ENCODE peak calls at places on chromosomes 4 and X, in five cellular contexts. E is neuronal stem cell, V is IMR-90, Z is mesenchymal stem cell, Q is H9. J is an unnamed sample.

GRCh38 chrX:63922221-63922620 is 137.2 kb upstream of the ARHGEF9 start:
- DNase-seq in E (no peak), Z (no peak), Q (no peak), V (peak), J (no peak)

GRCh38 chrX:33416273-33416805 is 205.0 kb upstream of the DMD start:
- DNase-seq in Z (no peak), E (no peak), V (no peak), Q (no peak), J (no peak)

GRCh38 chr4:124079174-124079780 is 633.3 kb downstream of the ANKRD50 start:
- DNase-seq in Z (peak), E (no peak), V (peak), Q (no peak), J (no peak)

GRCh38 chr4:7652451-7652871 is 217.7 kb upstream of the PSAPL1 start:
- DNase-seq in Q (no peak), Z (peak), E (no peak), V (no peak), J (no peak)

GRCh38 chr4:26062221-26062620 is 148.2 kb downstream of the SMIM20 start:
- DNase-seq in Z (no peak), Q (no peak), E (no peak), V (peak), J (no peak)

GRCh38 chr4:30696195-30696594 is 24.0 kb upstream of the PCDH7 start:
- DNase-seq in Q (no peak), Z (no peak), E (no peak), V (no peak), J (peak)

GRCh38 chr4:184826315-184827266 is 823 bp upstream of the ACSL1 start:
- DNase-seq in V (peak), E (no peak), Q (no peak), Z (peak), J (no peak)

GRCh38 chr4:169092889-169093522 is 83.0 kb upstream of the CBR4 start:
- DNase-seq in Z (no peak), Q (no peak), E (no peak), V (no peak), J (no peak)

GRCh38 chr4:111221371-111221770 is 598.5 kb upstream of the PITX2 start:
- DNase-seq in Q (no peak), V (no peak), E (no peak), Z (no peak), J (no peak)

GRCh38 chr4:7384929-7385890 is 49.5 kb downstream of the PSAPL1 start:
- DNase-seq in Q (peak), E (no peak), Z (no peak), V (no peak), J (no peak)

GRCh38 chr4:85995361-85995760 is 364.5 kb downstream of the MAPK10 start:
- DNase-seq in Q (no peak), V (no peak), Z (no peak), E (no peak), J (no peak)

GRCh38 chr4:1492636-1493539 is 86.6 kb upstream of the NKX1-1 start:
- DNase-seq in Z (no peak), Q (no peak), V (no peak), E (no peak), J (no peak)

GRCh38 chr4:8182858-8183725 is 16.0 kb upstream of the SH3TC1 start:
- DNase-seq in Q (no peak), V (peak), E (no peak), Z (peak), J (no peak)

GRCh38 chr4:78464265-78464664 is 87.3 kb upstream of the ANXA3 start:
- DNase-seq in V (no peak), Q (no peak), E (no peak), Z (no peak), J (no peak)

GRCh38 chrX:134990475-134991473 is at the start of gene SMIM10:
- DNase-seq in Z (peak), V (peak), E (no peak), Q (peak), J (peak)

GRCh38 chr4:122968227-122968812 is 45.9 kb upstream of the NUDT6 start:
- DNase-seq in Q (no peak), Z (no peak), V (peak), E (no peak), J (no peak)

GRCh38 chr4:10198365-10198764 is 81.8 kb upstream of the WDR1 start:
- DNase-seq in Q (peak), E (no peak), V (no peak), Z (no peak), J (peak)

GRCh38 chr4:52197351-52197750 is 146.2 kb downstream of the SPATA18 start:
- DNase-seq in E (no peak), V (no peak), Q (no peak), Z (no peak), J (no peak)

GRCh38 chr4:122458625-122459024 is 2.1 kb upstream of the IL2 start:
- DNase-seq in E (no peak), V (peak), Q (no peak), Z (peak), J (peak)

GRCh38 chrX:144335402-144335801 is 451.5 kb downstream of the UBE2NL start:
- DNase-seq in Z (no peak), E (no peak), V (no peak), Q (peak), J (peak)

GRCh38 chr4:94489075-94489474 is 37.3 kb downstream of the PDLIM5 start:
- DNase-seq in V (no peak), E (no peak), Q (no peak), Z (peak), J (no peak)

GRCh38 chrX:65679071-65679540 is 11.7 kb downstream of the MSN start:
- DNase-seq in E (no peak), Q (no peak), Z (no peak), V (peak), J (no peak)

GRCh38 chrX:114841051-114841450 is 176.4 kb downstream of the IL13RA2 start:
- DNase-seq in V (peak), Z (peak), E (no peak), Q (no peak), J (peak)

GRCh38 chrX:110171442-110171841 is 146.4 kb downstream of the AMMECR1 start:
- DNase-seq in V (peak), Q (no peak), E (no peak), Z (peak), J (no peak)

GRCh38 chr4:123505457-123506310 is 109.1 kb downstream of the SPRY1 start:
- DNase-seq in V (peak), E (peak), Z (peak), Q (peak), J (peak)

GRCh38 chr4:157204634-157205244 is 15.8 kb upstream of the GRIA2 start:
- DNase-seq in Q (peak), Z (no peak), E (no peak), V (peak), J (peak)

GRCh38 chr4:105923507-105924238 is 28.4 kb downstream of the NPNT start:
- DNase-seq in V (no peak), E (no peak), Q (no peak), Z (peak), J (peak)

GRCh38 chr4:113604955-113605354 is 156.6 kb downstream of the CAMK2D start:
- DNase-seq in E (no peak), Z (peak), V (peak), Q (no peak), J (no peak)

GRCh38 chr4:85970535-85970934 is 389.3 kb downstream of the MAPK10 start:
- DNase-seq in Q (no peak), Z (no peak), E (no peak), V (no peak), J (peak)

GRCh38 chrX:77768787-77769186 is 17.2 kb downstream of the ATRX start:
- DNase-seq in E (no peak), V (no peak), Q (no peak), Z (no peak), J (no peak)
- H3K4me2 ChIP-seq in E (no peak), V (no peak), Q (no peak), Z (no peak), J (no peak)

DNA sequence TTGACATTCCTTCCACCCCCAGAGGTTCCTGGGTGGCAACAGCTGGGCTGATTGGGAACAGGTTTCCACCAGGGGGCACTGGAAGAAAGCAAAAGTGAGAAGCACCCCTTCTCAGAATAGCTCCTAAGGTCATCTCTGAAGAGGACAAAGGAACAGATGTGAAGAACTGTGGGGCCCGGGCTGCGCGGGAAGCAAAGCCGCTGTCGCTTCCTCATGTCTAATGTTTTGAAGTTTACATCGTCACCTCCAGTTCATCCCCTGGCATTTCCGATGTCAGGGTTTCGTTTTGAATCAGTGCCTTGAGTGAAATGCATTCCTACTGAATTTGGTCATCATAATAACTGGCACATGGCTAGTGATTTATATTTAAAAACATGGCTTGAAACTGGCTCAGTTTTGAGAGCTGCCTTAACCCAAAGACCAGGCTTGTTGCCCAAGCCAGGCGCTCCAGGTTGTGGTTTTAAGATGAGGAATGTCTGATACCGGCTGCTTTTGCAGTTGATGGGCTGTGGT is 6.1 kb downstream of the TXK start:
- DNase-seq in Q (peak), V (peak), E (peak), Z (peak), J (peak)
- H2BK15ac ChIP-seq in Q (no peak), V (peak), E (no peak), Z (no peak), J (no peak)

GRCh38 chrX:42073468-42073867 is 150.1 kb upstream of the CASK start:
- DNase-seq in Z (no peak), V (no peak), E (no peak), Q (no peak), J (no peak)
- H3K4me2 ChIP-seq in Z (no peak), V (no peak), E (no peak), Q (no peak), J (no peak)

DNA sequence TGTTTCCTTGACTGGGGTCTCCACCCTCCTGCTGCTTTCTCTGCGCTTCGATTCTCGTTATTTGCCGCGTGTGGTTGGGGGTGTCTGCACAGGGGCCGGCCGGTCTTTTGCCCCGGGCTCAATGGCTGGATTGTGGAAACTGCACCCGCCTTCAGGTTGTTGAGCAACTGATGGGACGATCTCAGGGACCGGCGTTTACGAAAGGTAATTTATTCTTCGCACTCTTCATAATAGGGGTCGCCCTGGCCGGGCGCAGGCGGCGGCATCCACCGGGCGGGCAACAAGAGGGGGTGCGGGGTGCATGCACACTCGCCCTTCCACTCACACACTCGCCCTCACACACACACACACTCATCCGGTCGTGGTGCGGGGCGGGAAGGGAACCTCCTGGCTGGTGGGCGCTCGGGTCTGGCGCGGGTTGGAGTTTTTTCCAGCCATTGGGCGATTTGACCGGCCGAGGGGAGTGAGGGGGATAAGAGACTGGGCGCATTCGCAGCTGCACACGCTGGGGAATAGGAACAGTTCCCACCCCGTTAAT is 1.5 kb downstream of the ADGRL3 start:
- DNase-seq in Q (no peak), E (no peak), Z (peak), V (no peak), J (peak)
- H2BK15ac ChIP-seq in Q (no peak), E (peak), Z (no peak), V (no peak), J (no peak)

GRCh38 chrX:24241822-24242648 is 71.8 kb downstream of the SUPT20HL2 start:
- DNase-seq in E (no peak), V (peak), Q (no peak), Z (peak), J (peak)
- H3K4me2 ChIP-seq in E (no peak), V (no peak), Q (no peak), Z (no peak), J (no peak)

GRCh38 chr4:151809716-151810115 is 48.9 kb upstream of the GATB start:
- DNase-seq in V (no peak), E (no peak), Q (no peak), Z (no peak), J (no peak)
- H2BK15ac ChIP-seq in V (no peak), E (no peak), Q (no peak), Z (no peak), J (no peak)

GRCh38 chrX:95762716-95763115 is 921.9 kb upstream of the DIAPH2 start:
- DNase-seq in Z (no peak), V (no peak), Q (no peak), E (no peak), J (peak)
- H3K4me2 ChIP-seq in Z (no peak), V (no peak), Q (no peak), E (no peak), J (no peak)

DNA sequence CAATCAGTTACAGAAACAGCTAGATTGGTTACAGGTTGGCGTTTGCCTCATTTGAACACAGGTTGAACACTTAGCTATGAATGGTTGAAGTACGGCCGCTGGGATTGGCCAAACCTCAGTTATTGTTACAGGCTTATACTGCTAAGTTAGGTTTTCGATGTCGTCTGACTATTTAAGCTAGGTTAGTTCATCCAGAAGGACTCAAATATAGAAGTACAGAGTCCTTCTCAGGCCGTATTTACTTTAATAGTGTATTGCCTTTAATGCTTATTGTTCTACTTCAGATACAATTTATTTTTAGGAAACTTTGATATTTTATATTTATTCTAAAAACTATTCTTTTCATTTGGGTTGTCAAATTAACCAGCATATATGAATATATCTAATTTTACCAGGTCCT is 334.7 kb downstream of the FAT4 start:
- DNase-seq in Q (no peak), Z (no peak), E (no peak), V (no peak), J (no peak)
- H2BK15ac ChIP-seq in Q (no peak), Z (no peak), E (no peak), V (no peak), J (peak)

GRCh38 chrX:12309733-12310054 is 171.4 kb downstream of the FRMPD4 start:
- DNase-seq in E (no peak), Q (peak), Z (no peak), V (no peak), J (no peak)

GRCh38 chrX:12304261-12304660 is 166.0 kb downstream of the FRMPD4 start:
- DNase-seq in E (no peak), Z (peak), Q (no peak), V (peak), J (no peak)

GRCh38 chrX:12307961-12308360 is 169.7 kb downstream of the FRMPD4 start:
- DNase-seq in Q (no peak), V (no peak), Z (no peak), E (no peak), J (no peak)

GRCh38 chrX:12308420-12308819 is 170.1 kb downstream of the FRMPD4 start:
- DNase-seq in E (no peak), Q (no peak), Z (no peak), V (no peak), J (no peak)

GRCh38 chrX:12309040-12309732 is 170.9 kb downstream of the FRMPD4 start:
- DNase-seq in V (no peak), E (no peak), Q (no peak), Z (no peak), J (no peak)
- H3K4me2 ChIP-seq in V (no peak), E (no peak), Q (no peak), Z (no peak), J (no peak)

DNA sequence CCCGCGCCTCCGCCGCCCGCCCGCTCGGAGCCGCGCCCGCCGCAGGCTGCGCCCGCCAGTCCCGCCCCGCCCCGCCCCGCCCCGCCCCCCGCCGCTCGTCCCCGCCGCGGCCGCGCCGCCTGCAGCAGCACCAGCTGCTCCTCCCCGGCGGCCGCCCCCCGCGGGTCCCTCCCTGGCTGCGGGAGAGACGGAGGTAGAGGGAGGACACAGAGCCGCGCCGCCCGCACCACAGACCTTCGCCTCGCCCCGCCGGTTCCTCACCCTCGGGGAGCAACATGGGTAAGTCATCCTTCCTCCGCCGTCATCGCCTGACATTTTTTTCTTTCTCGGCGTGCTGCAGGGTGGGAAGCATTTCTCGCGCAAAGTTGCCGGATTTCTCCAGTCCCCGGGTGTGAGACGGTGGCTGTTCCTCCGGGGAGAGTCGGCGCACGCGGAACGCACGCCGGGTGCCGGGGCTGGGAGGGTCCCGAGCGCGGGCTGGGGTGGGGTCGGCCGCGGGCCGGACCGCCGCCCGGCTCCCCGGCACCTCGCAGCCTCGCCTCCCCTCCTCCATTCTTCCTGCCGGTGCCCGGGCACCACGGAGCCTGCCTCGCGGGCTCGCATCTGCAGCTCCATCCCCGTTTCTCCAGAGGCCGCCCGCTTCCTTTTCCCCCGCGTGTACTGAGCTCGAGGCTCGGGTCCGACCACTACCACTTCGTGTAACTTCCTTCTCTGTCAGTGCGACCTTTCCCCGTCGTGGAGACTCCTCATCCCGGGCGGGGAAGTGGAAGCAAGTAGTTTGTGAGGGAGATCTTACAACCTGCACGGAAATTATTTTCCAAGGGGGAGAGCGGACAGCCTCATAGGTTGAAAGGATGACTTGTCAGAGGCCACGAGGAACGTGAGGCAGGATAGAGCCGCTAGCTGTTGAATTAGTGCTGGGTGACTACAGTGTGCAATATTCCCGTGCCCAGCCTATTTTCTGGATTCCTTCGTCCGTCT is at the start of gene RAP1GDS1:
- DNase-seq in Z (peak), Q (peak), E (peak), V (peak), J (peak)
- H2BK15ac ChIP-seq in Z (peak), Q (peak), E (peak), V (peak), J (no peak)